ENCODE peak calls at places on chromosomes 5 and 9, in four cellular contexts. C is IMR-90, H is neuronal stem cell, I is H9. R is an unnamed sample.

GRCh38 chr9:14303526-14303925 is 10.4 kb downstream of the NFIB start:
- DNase-seq in C (no peak), H (no peak), I (no peak), R (no peak)

GRCh38 chr9:83420486-83420885 is 117.7 kb downstream of the FRMD3 start:
- DNase-seq in H (no peak), I (no peak), C (no peak), R (no peak)

GRCh38 chr5:15516486-15516885 is 16.5 kb downstream of the FBXL7 start:
- DNase-seq in C (no peak), I (no peak), H (no peak), R (no peak)

GRCh38 chr9:132572921-132573320 is 9.5 kb upstream of the BARHL1 start:
- DNase-seq in I (peak; percentile 62), H (no peak), C (no peak), R (no peak)

GRCh38 chr5:22835630-22836029 is 17.5 kb downstream of the CDH12 start:
- DNase-seq in H (peak; percentile 4), I (no peak), C (no peak), R (no peak)

GRCh38 chr5:142356318-142356715 is 31.5 kb upstream of the SPRY4 start:
- DNase-seq in I (no peak), H (no peak), C (peak; percentile 79), R (peak; percentile 93)

GRCh38 chr5:107478068-107478641 is 192.6 kb downstream of the EFNA5 start:
- DNase-seq in C (no peak), I (no peak), H (no peak), R (peak; percentile 25)

GRCh38 chr9:110106698-110107097 is 101.3 kb downstream of the C9orf152 start:
- DNase-seq in C (no peak), I (no peak), H (no peak), R (no peak)

GRCh38 chr9:26768196-26768595 is 124.4 kb downstream of the CAAP1 start:
- DNase-seq in H (no peak), C (no peak), I (no peak), R (no peak)

GRCh38 chr9:87667164-87667738 is 58.7 kb upstream of the CTSL start:
- DNase-seq in H (no peak), I (peak; percentile 87), C (no peak), R (no peak)

GRCh38 chr9:130962418-130963316 is 23.6 kb upstream of the FIBCD1 start:
- DNase-seq in H (no peak), C (peak; percentile 95), I (no peak), R (peak; percentile 93)

GRCh38 chr5:1101991-1102713 is 9.7 kb downstream of the SLC12A7 start:
- DNase-seq in C (peak; percentile 18), I (no peak), H (peak; percentile 80), R (peak; percentile 61)

GRCh38 chr5:1098986-1099597 is 12.8 kb downstream of the SLC12A7 start:
- DNase-seq in H (no peak), C (no peak), I (no peak), R (no peak)

GRCh38 chr5:1100652-1101574 is 10.9 kb downstream of the SLC12A7 start:
- DNase-seq in C (no peak), I (no peak), H (no peak), R (no peak)

GRCh38 chr5:1097381-1097893 is 14.4 kb downstream of the SLC12A7 start:
- DNase-seq in C (no peak), H (no peak), I (no peak), R (no peak)

DNA sequence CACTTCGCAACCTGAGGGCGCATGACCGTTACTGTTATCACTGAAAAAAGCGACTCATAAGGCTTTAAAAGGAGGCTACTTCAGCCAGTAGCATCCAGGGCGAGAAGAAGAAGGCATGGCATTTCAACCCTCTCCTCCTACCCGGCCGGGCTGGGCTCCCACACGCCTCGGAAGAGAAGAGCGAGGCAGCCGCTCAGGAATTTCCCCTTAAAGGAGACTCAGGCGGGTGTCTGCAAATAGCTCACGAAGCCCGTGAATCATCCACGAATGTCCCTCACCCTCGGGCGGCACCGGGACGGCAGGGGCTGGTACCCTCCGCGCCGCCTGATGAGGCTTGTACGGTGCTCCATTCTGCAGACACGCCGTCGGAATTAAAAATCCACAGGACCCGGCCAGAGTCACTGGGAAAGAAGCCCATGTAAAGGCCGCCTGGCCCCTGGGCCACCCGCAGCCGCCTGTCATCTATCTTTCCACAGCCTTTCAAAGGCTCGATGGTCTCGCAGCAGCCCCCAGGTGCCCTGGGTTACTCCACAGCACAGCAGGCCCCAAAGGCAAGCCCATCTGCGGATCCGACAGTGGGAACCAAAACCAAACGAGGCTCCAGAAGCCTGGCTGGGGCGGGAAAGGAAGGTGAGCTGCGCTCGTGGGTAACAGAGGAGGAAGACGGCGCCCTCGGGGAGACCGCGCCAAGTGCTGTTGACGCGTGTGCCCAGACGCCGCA is 11.8 kb downstream of the SLC12A7 start:
- DNase-seq in I (no peak), C (peak; percentile 21), H (no peak), R (peak; percentile 61)
- H3K4me1 ChIP-seq in I (no peaks in the 10 kb centered on the region), C (peaks cover 2% of the 10 kb centered on the region), H (peaks cover 24% of the 10 kb centered on the region), R (peaks cover 10% of the 10 kb centered on the region)

DNA sequence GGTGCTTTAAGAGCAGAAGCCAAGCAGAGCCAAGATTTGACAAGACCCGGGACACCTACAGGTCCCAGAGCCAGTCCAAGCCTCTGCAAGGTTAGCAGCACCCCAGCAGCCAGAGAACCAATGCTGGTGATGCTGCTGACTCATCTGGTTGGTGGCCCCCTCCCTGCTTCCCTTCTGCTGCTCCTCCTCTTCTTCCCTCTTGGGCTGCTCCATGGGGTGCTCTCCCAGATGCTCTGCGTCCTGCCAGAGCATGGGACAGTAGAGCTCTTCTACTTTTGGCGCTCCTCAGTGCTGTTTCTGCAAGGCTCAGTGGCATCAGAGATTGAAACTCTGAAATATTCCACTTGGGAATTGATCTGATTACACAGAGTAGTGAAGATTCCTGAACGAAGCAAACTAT is 76.1 kb upstream of the SAP30L start:
- DNase-seq in H (no peak), C (peak; percentile 36), I (no peak), R (peak; percentile 32)
- H3K18ac ChIP-seq in H (peak overlapping the region; percentile 61), C (peak overlapping the region; percentile 67), I (no peak overlapping the region), R (peak overlapping the region; percentile 31)

DNA sequence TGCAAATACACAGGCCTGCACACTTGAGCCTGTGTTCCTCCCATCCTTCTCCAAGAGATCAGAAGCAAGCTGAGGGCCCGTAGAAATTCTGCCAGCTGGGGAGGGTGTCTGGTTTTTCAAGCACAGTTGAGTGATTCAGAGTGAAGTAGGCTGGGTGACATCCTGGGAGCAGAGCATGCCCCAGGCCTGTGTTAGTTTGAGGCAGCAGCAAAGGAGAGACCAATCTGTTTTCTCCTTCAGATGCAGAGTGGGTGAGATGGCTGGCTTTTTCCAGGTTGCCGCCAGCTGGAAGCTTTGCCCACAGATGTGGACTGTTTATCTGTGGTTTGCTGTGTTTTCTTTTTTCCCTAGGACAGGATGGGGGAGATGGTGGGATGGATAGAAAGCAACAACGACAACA is 63.1 kb downstream of the RCL1 start:
- DNase-seq in I (no peak), H (no peak), C (peak; percentile 78), R (peak; percentile 79)
- H3K9ac ChIP-seq in I (no peak overlapping the region), H (no peak overlapping the region), C (no peak overlapping the region), R (no peak overlapping the region)

DNA sequence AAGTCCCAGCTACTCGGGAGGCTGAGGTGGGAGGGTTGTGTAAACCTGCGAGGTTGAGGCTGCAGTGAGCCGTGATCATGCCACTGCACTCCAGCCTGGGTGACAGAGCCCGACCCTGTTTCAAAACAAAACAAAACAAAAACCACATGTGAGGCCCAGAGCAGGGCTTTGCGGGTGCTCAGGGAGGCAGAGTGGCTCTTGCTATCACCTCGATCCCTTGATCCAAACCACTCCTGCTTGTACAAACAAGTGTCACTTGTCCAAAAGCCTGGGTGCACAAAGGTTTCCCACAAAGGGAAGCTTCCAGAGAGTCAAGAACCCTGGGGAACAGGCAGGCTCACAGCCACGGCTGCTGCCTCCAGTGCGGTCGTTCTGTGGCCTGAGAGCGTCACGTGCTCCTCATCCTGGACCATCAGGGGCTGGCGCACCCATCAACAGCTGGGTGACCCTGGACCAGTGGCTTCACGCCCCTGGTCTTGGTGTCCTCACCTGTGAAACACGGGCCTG is 162.7 kb downstream of the C9orf50 start:
- DNase-seq in H (no peak), I (no peak), C (no peak), R (peak; percentile 69)
- H3K4me1 ChIP-seq in H (peaks cover 37% of the 10 kb centered on the region), I (no peaks in the 10 kb centered on the region), C (peaks cover 32% of the 10 kb centered on the region), R (peaks cover 35% of the 10 kb centered on the region)

GRCh38 chr9:113349434-113350337 is at the start of gene BSPRY:
- DNase-seq in C (no peak), I (peak; percentile 60), H (no peak), R (no peak)
- H3K18ac ChIP-seq in C (no peak within 1 kb of the TSS), I (no peak within 1 kb of the TSS), H (peak within 1 kb of the TSS; percentile 83), R (no peak within 1 kb of the TSS)

DNA sequence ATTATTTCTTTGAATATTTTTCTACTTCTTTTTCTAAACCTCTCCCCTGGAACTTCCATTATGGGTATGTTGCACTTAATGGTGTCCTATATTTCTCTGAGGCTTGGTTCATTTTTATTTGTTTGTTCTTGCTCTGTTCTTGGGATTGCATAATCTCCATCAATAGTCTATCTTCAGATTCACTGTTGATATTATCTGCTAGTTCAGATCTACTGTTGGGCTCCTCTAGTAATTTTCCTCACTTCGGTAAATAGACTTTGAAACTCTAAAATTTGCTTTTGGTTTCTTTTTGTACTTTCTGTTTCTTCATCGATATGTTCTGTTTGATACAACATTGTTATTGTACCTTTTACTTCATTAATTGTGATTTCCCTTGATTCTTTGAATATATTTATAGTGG is 76.3 kb downstream of the MTREX start:
- DNase-seq in H (no peak), I (no peak), C (no peak), R (no peak)
- H3K9ac ChIP-seq in H (no peak overlapping the region), I (no peak overlapping the region), C (no peak overlapping the region), R (no peak overlapping the region)

GRCh38 chr9:124263158-124263557 is 5.4 kb downstream of the NEK6 start:
- DNase-seq in H (no peak), C (no peak), I (no peak), R (no peak)
- H3K4me1 ChIP-seq in H (peaks cover 57% of the 10 kb centered on the region), C (peaks cover 61% of the 10 kb centered on the region), I (peaks cover 11% of the 10 kb centered on the region), R (peaks cover 63% of the 10 kb centered on the region)

R was measured in mesenchymal stem cell.